ENCODE peak calls at places on chromosomes 7 and 10, in nine cellular contexts. D is NCI-H1436; B is fibroblast of lung; U is substantia nigra; V is GM23338; F is KG1; K is stimulated activated CD8-positive, alpha-beta memory T cell treated with anti-CD3 and anti-CD28 coated beads, Interleukin-15, amount 100 ng/mL, for 24 hours; R is A549; S is activated CD4-positive, alpha-beta T cell treated with anti-CD3 and anti-CD28 coated beads, Interleukin-2, amount 10 ng/mL, durations not matched to agents 7 days and 5 days. X is an unnamed sample.

GRCh38 chr7:77439572-77439971 is 23.4 kb upstream of the GSAP start:
- DNase-seq in D (peak; percentile 14), B (peak; percentile 47), U (no peak), V (peak; percentile 20), F (no peak), K (no peak), R (peak; percentile 51), S (no peak), X (peak; percentile 77)

GRCh38 chr7:73521636-73522080 is 435 bp downstream of the BAZ1B start:
- DNase-seq in D (peak; percentile 65), B (no peak), U (peak; percentile 56), V (peak; percentile 55), F (no peak), K (no peak), R (peak; percentile 64), S (no peak), X (peak; percentile 86)

GRCh38 chr10:57579926-57580325 is 687.8 kb downstream of the IPMK start:
- DNase-seq in D (no peak), B (peak; percentile 3), U (no peak), V (peak; percentile 86), F (no peak), K (no peak), R (peak; percentile 2), S (no peak), X (no peak)

GRCh38 chr10:80137031-80137712 is 4.6 kb downstream of the PLAC9 start:
- DNase-seq in D (no peak), B (peak; percentile 86), U (no peak), V (no peak), F (no peak), K (no peak), R (no peak), S (no peak), X (no peak)

GRCh38 chr7:82110146-82110823 is 333.3 kb downstream of the CACNA2D1 start:
- DNase-seq in D (peak; percentile 74), B (no peak), U (no peak), V (no peak), F (no peak), K (no peak), R (no peak), S (no peak), X (no peak)

GRCh38 chr10:42885491-42886270 is 103.1 kb downstream of the BMS1 start:
- DNase-seq in D (no peak), B (no peak), U (no peak), V (no peak), F (no peak), K (no peak), R (no peak), S (no peak), X (no peak)

GRCh38 chr7:107045980-107046379 is 1.5 kb downstream of the PRKAR2B start:
- DNase-seq in D (no peak), B (peak; percentile 84), U (no peak), V (no peak), F (no peak), K (no peak), R (no peak), S (no peak), X (no peak)

GRCh38 chr10:103427866-103428265 is 24.3 kb downstream of the CALHM2 start:
- DNase-seq in D (no peak), B (no peak), U (no peak), V (no peak), F (no peak), K (no peak), R (no peak), S (no peak), X (no peak)

GRCh38 chr7:42194218-42194617 is 42.8 kb downstream of the GLI3 start:
- DNase-seq in D (no peak), B (peak; percentile 22), U (no peak), V (no peak), F (no peak), K (no peak), R (no peak), S (no peak), X (no peak)

GRCh38 chr10:121734517-121735137 is 136.4 kb upstream of the FGFR2 start:
- DNase-seq in D (peak; percentile 13), B (peak; percentile 17), U (no peak), V (peak; percentile 74), F (no peak), K (no peak), R (peak; percentile 44), S (no peak), X (no peak)

GRCh38 chr7:2151235-2151634 is 81.5 kb downstream of the MAD1L1 start:
- DNase-seq in D (no peak), B (no peak), U (peak; percentile 47), V (no peak), F (no peak), K (no peak), R (no peak), S (no peak), X (peak; percentile 61)

GRCh38 chr7:19663816-19664531 is 44.9 kb downstream of the POLR1F start:
- DNase-seq in D (no peak), B (no peak), U (no peak), V (no peak), F (no peak), K (no peak), R (no peak), S (no peak), X (no peak)

GRCh38 chr10:11535376-11535959 is 76.0 kb downstream of the USP6NL start:
- DNase-seq in D (no peak), B (no peak), U (no peak), V (no peak), F (no peak), K (no peak), R (no peak), S (no peak), X (no peak)

GRCh38 chr10:61830072-61830845 is 71.2 kb upstream of the ARID5B start:
- DNase-seq in D (no peak), B (no peak), U (no peak), V (no peak), F (no peak), K (no peak), R (no peak), S (no peak), X (no peak)

GRCh38 chr7:108324053-108325038 is 131.9 kb downstream of the NRCAM start:
- DNase-seq in D (no peak), B (peak; percentile 29), U (no peak), V (peak; percentile 13), F (no peak), K (no peak), R (no peak), S (no peak), X (no peak)